ENCODE peak calls at places on chromosomes 7 and 10, in six cellular contexts. E is ecto neural progenitor cell; D is stimulated activated CD4-positive, alpha-beta T cell treated with anti-CD3 and anti-CD28 coated beads, Interleukin-4, amount 100 ng/mL, for 4 hours; U is CD4-positive, alpha-beta memory T cell; X is H7; B is fibroblast of lung. V is an unnamed sample.

GRCh38 chr10:132113206-132113605 is 47.5 kb downstream of the JAKMIP3 start:
- DNase-seq in U (no peak), E (no peak), X (no peak), D (no peak), B (no peak), V (no peak)

GRCh38 chr7:68730871-68731403 is 867.3 kb upstream of the AUTS2 start:
- DNase-seq in X (no peak), D (no peak), U (no peak), B (no peak), E (no peak), V (no peak)

GRCh38 chr7:79137942-79138341 is 315.5 kb downstream of the MAGI2 start:
- DNase-seq in D (no peak), U (no peak), X (no peak), E (no peak), B (peak; percentile 75), V (no peak)

GRCh38 chr7:157046681-157047080 is 36.2 kb upstream of the MNX1 start:
- DNase-seq in X (no peak), D (no peak), B (no peak), U (no peak), E (peak; percentile 47), V (no peak)

GRCh38 chr7:11170863-11171568 is 197.3 kb downstream of the PHF14 start:
- DNase-seq in X (no peak), U (no peak), E (no peak), D (no peak), B (no peak), V (no peak)

GRCh38 chr7:64463636-64464375 is 99.1 kb downstream of the ZNF680 start:
- DNase-seq in U (peak; percentile 35), D (no peak), E (no peak), B (peak; percentile 64), X (no peak), V (peak; percentile 90)

GRCh38 chr10:34667177-34667576 is 147.9 kb downstream of the PARD3 start:
- DNase-seq in U (no peak), B (no peak), X (no peak), D (no peak), E (no peak), V (no peak)

GRCh38 chr10:17851611-17852010 is 42.5 kb downstream of the MRC1 start:
- DNase-seq in U (no peak), B (no peak), X (no peak), E (no peak), D (no peak), V (peak; percentile 4)

GRCh38 chr10:63042256-63042655 is 90.9 kb upstream of the NRBF2 start:
- DNase-seq in B (no peak), X (no peak), E (no peak), U (no peak), D (no peak), V (no peak)

GRCh38 chr7:158391141-158391540 is 196.5 kb downstream of the PTPRN2 start:
- DNase-seq in X (peak; percentile 77), E (no peak), D (no peak), U (no peak), B (no peak), V (no peak)

GRCh38 chr10:80279146-80279545 is 10.3 kb downstream of the MAT1A start:
- DNase-seq in U (no peak), D (no peak), X (no peak), E (no peak), B (no peak), V (peak; percentile 5)

GRCh38 chr7:120997902-120998301 is 9.4 kb downstream of the CPED1 start:
- DNase-seq in D (no peak), E (no peak), X (no peak), B (no peak), U (no peak), V (peak; percentile 15)

GRCh38 chr10:11678074-11678793 is 63.9 kb upstream of the ECHDC3 start:
- DNase-seq in U (no peak), E (no peak), X (no peak), B (peak; percentile 15), D (no peak), V (no peak)

V was measured in head of caudate nucleus.